ENCODE peak calls at places on chromosomes 12 and 14, in seven cellular contexts. One of them, this sample, is unnamed.

GRCh38 chr12:108592033-108592909 is 5.6 kb downstream of the TMEM119 start:
- DNase-seq in mammary epithelial cell: no peak
- DNase-seq in K562: no peak
- DNase-seq in left lung: no peak
- DNase-seq in astrocyte: no peak
- DNase-seq in hepatocyte: no peak
- DNase-seq in cardiac muscle cell: no peak
- DNase-seq in this sample: no peak

GRCh38 chr12:5293773-5294172 is 138.1 kb upstream of the NTF3 start:
- DNase-seq in astrocyte: no peak
- DNase-seq in K562: no peak
- DNase-seq in mammary epithelial cell: peak; percentile 18
- DNase-seq in hepatocyte: no peak
- DNase-seq in cardiac muscle cell: no peak
- DNase-seq in left lung: no peak
- DNase-seq in this sample: no peak

GRCh38 chr12:54232790-54233189 is 44.0 kb upstream of the SMUG1 start:
- DNase-seq in cardiac muscle cell: no peak
- DNase-seq in hepatocyte: no peak
- DNase-seq in mammary epithelial cell: no peak
- DNase-seq in left lung: no peak
- DNase-seq in astrocyte: peak; percentile 77
- DNase-seq in K562: no peak
- DNase-seq in this sample: no peak

GRCh38 chr14:104554608-104555401 is 24.8 kb upstream of the C14orf180 start:
- DNase-seq in K562: no peak
- DNase-seq in hepatocyte: peak; percentile 43
- DNase-seq in left lung: peak; percentile 72
- DNase-seq in mammary epithelial cell: no peak
- DNase-seq in astrocyte: no peak
- DNase-seq in cardiac muscle cell: peak; percentile 44
- DNase-seq in this sample: no peak

GRCh38 chr12:6696690-6697583 is 3.7 kb downstream of the PIANP start:
- DNase-seq in hepatocyte: no peak
- DNase-seq in left lung: no peak
- DNase-seq in mammary epithelial cell: no peak
- DNase-seq in cardiac muscle cell: no peak
- DNase-seq in astrocyte: no peak
- DNase-seq in K562: no peak
- DNase-seq in this sample: no peak

GRCh38 chr12:110247340-110248095 is 33.5 kb upstream of the ATP2A2 start:
- DNase-seq in K562: no peak
- DNase-seq in left lung: no peak
- DNase-seq in cardiac muscle cell: no peak
- DNase-seq in astrocyte: no peak
- DNase-seq in mammary epithelial cell: peak; percentile 97
- DNase-seq in hepatocyte: peak; percentile 81
- DNase-seq in this sample: no peak

GRCh38 chr12:46676797-46677520 is 148.8 kb downstream of the SLC38A4 start:
- DNase-seq in astrocyte: no peak
- DNase-seq in hepatocyte: no peak
- DNase-seq in left lung: no peak
- DNase-seq in cardiac muscle cell: no peak
- DNase-seq in mammary epithelial cell: peak; percentile 84
- DNase-seq in K562: no peak
- DNase-seq in this sample: no peak

GRCh38 chr12:96045566-96045965 is 10.2 kb upstream of the LTA4H start:
- DNase-seq in K562: no peak
- DNase-seq in hepatocyte: no peak
- DNase-seq in cardiac muscle cell: no peak
- DNase-seq in left lung: peak; percentile 71
- DNase-seq in mammary epithelial cell: no peak
- DNase-seq in astrocyte: no peak
- DNase-seq in this sample: no peak

GRCh38 chr12:104909761-104910160 is 48.3 kb downstream of the SLC41A2 start:
- DNase-seq in K562: no peak
- DNase-seq in astrocyte: peak; percentile 74
- DNase-seq in mammary epithelial cell: peak; percentile 17
- DNase-seq in cardiac muscle cell: no peak
- DNase-seq in left lung: no peak
- DNase-seq in hepatocyte: no peak
- DNase-seq in this sample: no peak

GRCh38 chr12:95402096-95402495 is 71.9 kb upstream of the METAP2 start:
- DNase-seq in astrocyte: no peak
- DNase-seq in mammary epithelial cell: no peak
- DNase-seq in cardiac muscle cell: no peak
- DNase-seq in left lung: no peak
- DNase-seq in hepatocyte: no peak
- DNase-seq in K562: no peak
- DNase-seq in this sample: peak; percentile 18

GRCh38 chr12:118189761-118190181 is 53.8 kb downstream of the PEBP1 start:
- DNase-seq in mammary epithelial cell: peak; percentile 32
- DNase-seq in K562: no peak
- DNase-seq in astrocyte: peak; percentile 66
- DNase-seq in hepatocyte: peak; percentile 33
- DNase-seq in left lung: no peak
- DNase-seq in cardiac muscle cell: peak; percentile 80
- DNase-seq in this sample: peak; percentile 27

GRCh38 chr12:4857472-4858291 is 52.0 kb upstream of the KCNA1 start:
- DNase-seq in cardiac muscle cell: peak; percentile 87
- DNase-seq in mammary epithelial cell: peak; percentile 39
- DNase-seq in hepatocyte: peak; percentile 84
- DNase-seq in left lung: no peak
- DNase-seq in astrocyte: peak; percentile 41
- DNase-seq in K562: peak; percentile 54
- DNase-seq in this sample: peak; percentile 60

GRCh38 chr12:75766263-75767160 is 255.1 kb upstream of the KRR1 start:
- DNase-seq in cardiac muscle cell: no peak
- DNase-seq in astrocyte: peak; percentile 76
- DNase-seq in K562: no peak
- DNase-seq in mammary epithelial cell: peak; percentile 95
- DNase-seq in left lung: no peak
- DNase-seq in hepatocyte: no peak
- DNase-seq in this sample: no peak
- H3K27ac ChIP-seq in cardiac muscle cell: no peak overlapping the region
- H3K27ac ChIP-seq in astrocyte: no peak overlapping the region
- H3K27ac ChIP-seq in K562: no peak overlapping the region
- H3K27ac ChIP-seq in mammary epithelial cell: peak overlapping the region; percentile 63
- H3K27ac ChIP-seq in left lung: no peak overlapping the region
- H3K27ac ChIP-seq in hepatocyte: peak overlapping the region; percentile 32
- H3K27ac ChIP-seq in this sample: no peak overlapping the region

GRCh38 chr14:75142494-75142893 is 15.6 kb upstream of the NEK9 start:
- DNase-seq in left lung: no peak
- DNase-seq in K562: no peak
- DNase-seq in hepatocyte: no peak
- DNase-seq in astrocyte: no peak
- DNase-seq in mammary epithelial cell: no peak
- DNase-seq in cardiac muscle cell: no peak
- DNase-seq in this sample: no peak

GRCh38 chr14:75141967-75142366 is 15.1 kb upstream of the NEK9 start:
- DNase-seq in cardiac muscle cell: peak; percentile 42
- DNase-seq in hepatocyte: peak; percentile 28
- DNase-seq in K562: no peak
- DNase-seq in astrocyte: peak; percentile 26
- DNase-seq in mammary epithelial cell: peak; percentile 12
- DNase-seq in left lung: no peak
- DNase-seq in this sample: no peak

GRCh38 chr14:75141062-75141461 is 14.2 kb upstream of the NEK9 start:
- DNase-seq in hepatocyte: no peak
- DNase-seq in mammary epithelial cell: no peak
- DNase-seq in cardiac muscle cell: no peak
- DNase-seq in astrocyte: no peak
- DNase-seq in K562: no peak
- DNase-seq in left lung: no peak
- DNase-seq in this sample: no peak

GRCh38 chr14:75139185-75139584 is 12.3 kb upstream of the NEK9 start:
- DNase-seq in left lung: no peak
- DNase-seq in hepatocyte: no peak
- DNase-seq in astrocyte: no peak
- DNase-seq in mammary epithelial cell: no peak
- DNase-seq in cardiac muscle cell: no peak
- DNase-seq in K562: no peak
- DNase-seq in this sample: no peak

GRCh38 chr14:75140620-75141019 is 13.8 kb upstream of the NEK9 start:
- DNase-seq in left lung: no peak
- DNase-seq in cardiac muscle cell: no peak
- DNase-seq in mammary epithelial cell: no peak
- DNase-seq in K562: no peak
- DNase-seq in astrocyte: no peak
- DNase-seq in hepatocyte: no peak
- DNase-seq in this sample: no peak
- H3K36me3 ChIP-seq in left lung: no peaks in the 10 kb centered on the region
- H3K36me3 ChIP-seq in cardiac muscle cell: peaks cover 7% of the 10 kb centered on the region
- H3K36me3 ChIP-seq in mammary epithelial cell: peaks cover 17% of the 10 kb centered on the region
- H3K36me3 ChIP-seq in K562: peaks cover 24% of the 10 kb centered on the region
- H3K36me3 ChIP-seq in astrocyte: peaks cover 4% of the 10 kb centered on the region
- H3K36me3 ChIP-seq in hepatocyte: no peaks in the 10 kb centered on the region
- H3K36me3 ChIP-seq in this sample: no peaks in the 10 kb centered on the region

DNA sequence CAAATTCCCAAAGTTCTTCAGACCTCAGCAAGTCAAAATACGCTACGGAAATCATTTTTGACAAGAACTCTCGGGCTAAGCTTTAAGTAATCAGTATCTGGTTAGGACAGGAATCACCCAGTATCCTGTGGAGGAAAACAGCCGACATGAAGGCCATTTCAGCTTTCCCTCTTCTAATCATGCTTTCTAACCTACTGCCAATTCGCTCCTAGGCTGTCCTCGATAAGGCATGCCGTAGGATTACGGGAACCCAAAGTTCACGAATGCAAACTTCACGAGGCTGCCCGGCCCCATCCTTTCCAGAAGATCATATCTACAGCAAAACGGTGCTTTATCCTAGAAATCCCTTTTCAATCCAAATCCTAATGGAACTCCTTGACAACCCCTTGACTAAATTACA is 81.9 kb upstream of the PTPRB start:
- DNase-seq in hepatocyte: no peak
- DNase-seq in cardiac muscle cell: no peak
- DNase-seq in left lung: no peak
- DNase-seq in astrocyte: no peak
- DNase-seq in mammary epithelial cell: no peak
- DNase-seq in K562: no peak
- DNase-seq in this sample: no peak
- H3K27ac ChIP-seq in hepatocyte: no peak overlapping the region
- H3K27ac ChIP-seq in cardiac muscle cell: no peak overlapping the region
- H3K27ac ChIP-seq in left lung: no peak overlapping the region
- H3K27ac ChIP-seq in astrocyte: no peak overlapping the region
- H3K27ac ChIP-seq in mammary epithelial cell: no peak overlapping the region
- H3K27ac ChIP-seq in K562: no peak overlapping the region
- H3K27ac ChIP-seq in this sample: no peak overlapping the region

DNA sequence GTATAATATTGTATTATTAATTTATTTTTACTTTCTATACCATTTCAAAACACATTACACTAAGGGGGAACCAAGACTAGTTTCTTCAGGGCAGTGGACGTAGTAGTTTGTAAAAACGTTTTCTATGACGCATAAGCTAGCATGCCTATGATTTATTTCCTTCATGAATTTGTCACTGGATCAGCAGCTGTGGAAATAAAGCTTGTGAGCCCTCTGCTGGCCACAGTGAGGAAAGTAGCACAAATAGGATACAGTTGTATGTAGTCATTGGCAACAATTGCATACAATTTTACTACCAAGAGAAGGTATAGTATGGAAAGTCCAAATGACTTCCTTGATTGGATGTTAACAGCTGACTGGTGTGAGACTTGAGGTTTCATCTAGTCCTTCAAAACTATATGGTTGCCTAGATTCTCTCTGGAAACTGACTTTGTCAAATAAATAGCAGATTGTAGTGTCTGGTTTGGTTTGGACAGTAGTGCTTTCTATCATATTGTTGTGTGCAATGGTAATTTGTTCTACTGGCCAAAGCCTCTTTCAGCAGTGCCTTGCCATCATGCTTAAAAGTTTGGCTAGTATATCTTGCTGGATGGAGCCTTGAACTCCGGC is 24.3 kb upstream of the PLEKHD1 start:
- DNase-seq in astrocyte: peak; percentile 82
- DNase-seq in cardiac muscle cell: peak; percentile 64
- DNase-seq in mammary epithelial cell: peak; percentile 76
- DNase-seq in left lung: no peak
- DNase-seq in K562: peak; percentile 45
- DNase-seq in hepatocyte: peak; percentile 79
- DNase-seq in this sample: no peak
- H3K36me3 ChIP-seq in astrocyte: peaks cover 17% of the 10 kb centered on the region
- H3K36me3 ChIP-seq in cardiac muscle cell: peaks cover 23% of the 10 kb centered on the region
- H3K36me3 ChIP-seq in mammary epithelial cell: peaks cover 14% of the 10 kb centered on the region
- H3K36me3 ChIP-seq in left lung: no peaks in the 10 kb centered on the region
- H3K36me3 ChIP-seq in K562: peaks cover 42% of the 10 kb centered on the region
- H3K36me3 ChIP-seq in hepatocyte: peaks cover 4% of the 10 kb centered on the region
- H3K36me3 ChIP-seq in this sample: no peaks in the 10 kb centered on the region

DNA sequence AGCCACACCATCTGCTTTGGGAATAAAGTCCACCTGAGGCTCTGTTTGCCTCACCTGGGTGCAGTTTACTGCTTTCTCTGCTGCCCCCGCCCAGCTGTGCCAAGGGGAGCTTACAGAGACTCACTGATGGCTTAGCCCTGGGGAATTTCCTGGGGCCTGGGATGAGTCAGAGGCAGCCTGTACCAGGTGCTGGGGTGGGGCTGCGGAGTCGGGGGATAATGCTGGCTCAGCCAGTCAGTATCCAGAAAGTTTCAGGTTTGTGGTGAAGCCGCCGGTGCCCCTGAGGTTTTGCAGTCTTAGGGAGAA is 22.3 kb downstream of the PLEKHG3 start:
- DNase-seq in mammary epithelial cell: peak; percentile 99
- DNase-seq in K562: no peak
- DNase-seq in cardiac muscle cell: no peak
- DNase-seq in left lung: no peak
- DNase-seq in hepatocyte: peak; percentile 92
- DNase-seq in astrocyte: peak; percentile 62
- DNase-seq in this sample: no peak
- H3K27ac ChIP-seq in mammary epithelial cell: peak overlapping the region; percentile 89
- H3K27ac ChIP-seq in K562: no peak overlapping the region
- H3K27ac ChIP-seq in cardiac muscle cell: peak overlapping the region; percentile 87
- H3K27ac ChIP-seq in left lung: no peak overlapping the region
- H3K27ac ChIP-seq in hepatocyte: peak overlapping the region; percentile 94
- H3K27ac ChIP-seq in astrocyte: no peak overlapping the region
- H3K27ac ChIP-seq in this sample: no peak overlapping the region

GRCh38 chr12:124345795-124346194 is 50.9 kb downstream of the RFLNA start:
- DNase-seq in K562: no peak
- DNase-seq in astrocyte: no peak
- DNase-seq in cardiac muscle cell: no peak
- DNase-seq in left lung: no peak
- DNase-seq in mammary epithelial cell: no peak
- DNase-seq in hepatocyte: no peak
- DNase-seq in this sample: no peak

GRCh38 chr12:124347805-124348658 is 53.1 kb downstream of the RFLNA start:
- DNase-seq in K562: peak; percentile 48
- DNase-seq in astrocyte: no peak
- DNase-seq in mammary epithelial cell: no peak
- DNase-seq in hepatocyte: no peak
- DNase-seq in left lung: no peak
- DNase-seq in cardiac muscle cell: no peak
- DNase-seq in this sample: no peak

GRCh38 chr12:124344526-124344925 is 49.6 kb downstream of the RFLNA start:
- DNase-seq in mammary epithelial cell: no peak
- DNase-seq in hepatocyte: no peak
- DNase-seq in cardiac muscle cell: no peak
- DNase-seq in K562: no peak
- DNase-seq in left lung: no peak
- DNase-seq in astrocyte: no peak
- DNase-seq in this sample: no peak

GRCh38 chr12:124347335-124347734 is 52.4 kb downstream of the RFLNA start:
- DNase-seq in astrocyte: no peak
- DNase-seq in left lung: no peak
- DNase-seq in cardiac muscle cell: no peak
- DNase-seq in mammary epithelial cell: no peak
- DNase-seq in hepatocyte: no peak
- DNase-seq in K562: no peak
- DNase-seq in this sample: no peak

GRCh38 chr12:124346425-124347168 is 51.7 kb downstream of the RFLNA start:
- DNase-seq in hepatocyte: no peak
- DNase-seq in left lung: no peak
- DNase-seq in cardiac muscle cell: no peak
- DNase-seq in astrocyte: no peak
- DNase-seq in mammary epithelial cell: no peak
- DNase-seq in K562: no peak
- DNase-seq in this sample: no peak
- H3K36me3 ChIP-seq in hepatocyte: no peaks in the 10 kb centered on the region
- H3K36me3 ChIP-seq in left lung: peaks cover 4% of the 10 kb centered on the region
- H3K36me3 ChIP-seq in cardiac muscle cell: peaks cover 51% of the 10 kb centered on the region
- H3K36me3 ChIP-seq in astrocyte: peaks cover 72% of the 10 kb centered on the region
- H3K36me3 ChIP-seq in mammary epithelial cell: peaks cover 19% of the 10 kb centered on the region
- H3K36me3 ChIP-seq in K562: peaks cover 71% of the 10 kb centered on the region
- H3K36me3 ChIP-seq in this sample: peaks cover 56% of the 10 kb centered on the region

This sample was measured in iPS DF 6.9.